ENCODE peak calls at places on chromosomes 2 and 18, in eight cellular contexts. H is GM23338, N is PC-3, E is HCT116, X is OCI-LY7, V is SK-N-SH, G is MM.1S, Q is hepatocyte. Z is an unnamed sample.
A peak's percentile ranks its signal among the peaks of the same experiment; 100 is the strongest.

GRCh38 chr2:70553584-70554337 is at the start of gene TGFA:
- DNase-seq in H (peak; percentile 81), N (peak; percentile 95), E (peak; percentile 89), X (no peak), V (peak; percentile 88), G (peak; percentile 89), Q (peak; percentile 88), Z (peak; percentile 91)

GRCh38 chr2:113148606-113149552 is 21.5 kb downstream of the IL1RN start:
- DNase-seq in H (no peak), N (peak; percentile 39), E (no peak), X (peak; percentile 79), V (no peak), G (no peak), Q (no peak), Z (no peak)

GRCh38 chr2:23009545-23010149 is 375.3 kb upstream of the KLHL29 start:
- DNase-seq in H (no peak), N (no peak), E (no peak), X (no peak), V (no peak), G (no peak), Q (peak; percentile 38), Z (no peak)

GRCh38 chr18:23740105-23740830 is 51.0 kb downstream of the LAMA3 start:
- DNase-seq in H (no peak), N (peak; percentile 59), E (no peak), X (no peak), V (no peak), G (no peak), Q (no peak), Z (no peak)

GRCh38 chr2:122263746-122264145 is 508.3 kb downstream of the TSN start:
- DNase-seq in H (no peak), N (no peak), E (no peak), X (no peak), V (no peak), G (no peak), Q (no peak), Z (no peak)

GRCh38 chr2:41716497-41716896 is 331.3 kb upstream of the PKDCC start:
- DNase-seq in H (peak; percentile 21), N (no peak), E (no peak), X (no peak), V (no peak), G (no peak), Q (no peak), Z (no peak)

GRCh38 chr18:35406666-35407065 is 29.5 kb upstream of the ZNF396 start:
- DNase-seq in H (no peak), N (peak; percentile 47), E (no peak), X (no peak), V (no peak), G (no peak), Q (peak; percentile 54), Z (no peak)

GRCh38 chr2:200735061-200735460 is 76.6 kb upstream of the BZW1 start:
- DNase-seq in H (no peak), N (peak; percentile 39), E (no peak), X (no peak), V (no peak), G (no peak), Q (no peak), Z (no peak)

GRCh38 chr2:3864943-3865664 is 161.7 kb downstream of the DCDC2C start:
- DNase-seq in H (no peak), N (no peak), E (no peak), X (no peak), V (no peak), G (no peak), Q (no peak), Z (no peak)

GRCh38 chr2:237440819-237441281 is 26.9 kb upstream of the COL6A3 start:
- DNase-seq in H (no peak), N (no peak), E (no peak), X (no peak), V (no peak), G (no peak), Q (no peak), Z (no peak)

GRCh38 chr2:237306083-237306786 is 107.7 kb downstream of the COL6A3 start:
- DNase-seq in H (no peak), N (no peak), E (no peak), X (no peak), V (no peak), G (no peak), Q (no peak), Z (no peak)

GRCh38 chr2:2827691-2828315 is 496.7 kb upstream of the MYT1L start:
- DNase-seq in H (no peak), N (no peak), E (no peak), X (no peak), V (no peak), G (no peak), Q (no peak), Z (no peak)
- TF ChIP-seq EZH2phosphoT487 in H (no peak), N (no peak), E (no peak), X (no peak), V (no peak), G (no peak), Q (no peak), Z (no peak)

GRCh38 chr2:66445781-66446177 is 10.9 kb downstream of the MEIS1 start:
- DNase-seq in H (peak; percentile 78), N (no peak), E (no peak), X (no peak), V (no peak), G (no peak), Q (peak; percentile 55), Z (peak; percentile 85)
- TF ChIP-seq CTCF in H (peak; percentile 38), N (no peak), E (no peak), X (no peak), V (no peak), G (no peak), Q (peak; percentile 37), Z (peak; percentile 59)

GRCh38 chr18:25062720-25063119 is 289.2 kb downstream of the ZNF521 start:
- DNase-seq in H (no peak), N (peak; percentile 7), E (no peak), X (peak; percentile 33), V (no peak), G (no peak), Q (no peak), Z (no peak)

GRCh38 chr18:25061345-25061744 is 290.6 kb downstream of the ZNF521 start:
- DNase-seq in H (no peak), N (no peak), E (no peak), X (no peak), V (no peak), G (no peak), Q (no peak), Z (no peak)

GRCh38 chr18:25067291-25068050 is 284.5 kb downstream of the ZNF521 start:
- DNase-seq in H (no peak), N (no peak), E (no peak), X (no peak), V (no peak), G (no peak), Q (no peak), Z (no peak)

GRCh38 chr18:25072205-25072604 is 279.8 kb downstream of the ZNF521 start:
- DNase-seq in H (no peak), N (no peak), E (no peak), X (no peak), V (no peak), G (no peak), Q (no peak), Z (no peak)

DNA sequence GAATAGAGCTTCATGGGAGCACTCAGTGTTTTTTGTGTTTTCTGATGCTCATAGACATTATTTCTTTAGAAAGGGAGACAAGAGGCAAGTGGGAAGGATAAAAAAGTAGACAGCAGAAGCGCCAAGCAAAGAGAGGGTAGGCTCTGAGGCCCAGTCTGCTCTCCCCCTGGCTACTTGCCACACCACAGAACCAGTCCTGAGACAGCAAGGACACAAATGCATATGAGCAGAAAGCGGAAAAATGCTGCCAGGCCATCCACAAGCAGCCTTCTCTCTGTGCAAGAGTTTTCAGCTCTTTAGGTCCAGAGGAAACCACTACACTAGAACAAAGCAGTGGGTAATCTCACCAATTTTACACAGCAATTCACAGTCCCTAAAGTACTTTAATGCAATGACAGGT is 285.4 kb downstream of the ZNF521 start:
- DNase-seq in H (no peak), N (no peak), E (no peak), X (no peak), V (no peak), G (no peak), Q (no peak), Z (no peak)
- TF ChIP-seq EZH2phosphoT487 in H (no peak), N (no peak), E (no peak), X (no peak), V (no peak), G (no peak), Q (no peak), Z (no peak)

DNA sequence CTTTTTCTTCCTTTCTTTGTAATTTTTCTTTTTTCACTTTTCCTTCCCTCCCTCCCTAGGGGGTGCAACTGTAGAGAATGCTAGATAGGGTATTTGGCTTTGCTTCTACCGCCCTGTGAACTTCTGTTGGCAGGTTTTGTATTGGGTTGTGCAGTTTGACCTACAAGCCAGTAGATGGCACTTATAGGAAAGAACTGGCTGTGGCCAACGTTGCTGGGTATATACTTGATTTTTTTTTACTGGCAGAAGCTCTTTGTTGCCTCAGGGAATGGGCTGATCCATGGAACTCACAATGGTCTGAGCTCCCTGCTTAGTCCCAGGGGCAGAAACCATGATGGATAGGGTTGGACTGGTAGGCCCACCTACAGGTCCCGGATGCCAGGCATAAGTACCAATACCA is 1019.5 kb upstream of the LRRTM1 start:
- DNase-seq in H (peak; percentile 77), N (peak; percentile 59), E (peak; percentile 18), X (peak; percentile 1), V (no peak), G (peak; percentile 40), Q (peak; percentile 50), Z (peak; percentile 62)
- TF ChIP-seq CTCF in H (peak; percentile 76), N (peak; percentile 68), E (peak; percentile 32), X (peak; percentile 63), V (peak; percentile 18), G (peak; percentile 54), Q (peak; percentile 45), Z (peak; percentile 64)

DNA sequence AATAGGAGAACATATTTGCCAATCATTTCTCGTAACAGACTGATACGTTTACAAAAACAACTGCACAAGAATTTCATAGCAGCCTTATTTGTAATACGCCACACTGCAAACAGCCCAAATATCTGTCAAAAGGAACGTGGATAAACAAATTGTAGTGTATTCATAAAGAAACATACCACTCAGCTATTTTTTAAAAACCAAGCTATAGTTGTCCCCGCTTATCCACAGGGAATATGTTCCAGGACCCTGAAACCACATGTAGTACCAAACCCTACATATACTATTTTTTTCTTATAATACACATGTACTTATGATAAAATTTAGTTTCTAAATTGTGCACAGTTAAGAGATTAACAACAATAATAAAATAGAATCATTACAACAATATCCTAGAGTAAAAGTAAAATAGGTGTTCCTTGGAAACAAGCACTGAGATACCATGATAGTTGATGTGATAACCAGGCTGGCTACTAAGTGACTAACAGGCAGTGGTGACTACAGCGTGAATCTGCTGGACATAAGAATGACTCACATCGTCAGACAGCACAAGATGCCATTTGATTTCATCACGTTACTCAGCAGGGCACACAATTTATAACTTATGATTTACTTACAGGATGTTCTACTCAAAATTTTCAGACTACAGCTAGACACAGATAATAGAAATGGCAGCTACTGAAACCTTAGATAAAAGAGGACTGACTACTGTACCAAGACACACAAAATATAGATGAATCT is 367.4 kb downstream of the NCKAP5 start:
- DNase-seq in H (no peak), N (peak; percentile 91), E (peak; percentile 56), X (no peak), V (no peak), G (no peak), Q (peak; percentile 34), Z (no peak)
- TF ChIP-seq EZH2phosphoT487 in H (no peak), N (no peak), E (no peak), X (no peak), V (no peak), G (no peak), Q (no peak), Z (no peak)

Z was measured in neural progenitor cell.